ENCODE peak calls at places on chromosomes 13 and 19, in eight cellular contexts. One of them, this sample, is unnamed.
A peak's percentile ranks its signal among the peaks of the same experiment; 100 is the strongest.

GRCh38 chr13:22061371-22061805 is 390.5 kb downstream of the FGF9 start:
- DNase-seq in thyroid gland: no peak
- DNase-seq in gastrocnemius medialis: no peak
- DNase-seq in breast epithelium: no peak
- DNase-seq in uterus: no peak
- DNase-seq in transverse colon: no peak
- DNase-seq in K562: no peak
- DNase-seq in heart left ventricle: no peak
- DNase-seq in this sample: no peak

GRCh38 chr19:45468159-45468651 is 409 bp downstream of the FOSB start:
- DNase-seq in transverse colon: peak; percentile 48
- DNase-seq in gastrocnemius medialis: no peak
- DNase-seq in K562: no peak
- DNase-seq in heart left ventricle: no peak
- DNase-seq in thyroid gland: peak; percentile 51
- DNase-seq in breast epithelium: no peak
- DNase-seq in uterus: peak; percentile 47
- DNase-seq in this sample: peak; percentile 92

GRCh38 chr13:44188257-44188656 is 185.4 kb upstream of the SERP2 start:
- DNase-seq in breast epithelium: no peak
- DNase-seq in K562: no peak
- DNase-seq in heart left ventricle: no peak
- DNase-seq in transverse colon: no peak
- DNase-seq in thyroid gland: no peak
- DNase-seq in gastrocnemius medialis: no peak
- DNase-seq in uterus: no peak
- DNase-seq in this sample: no peak

GRCh38 chr13:37406031-37406430 is 192.5 kb downstream of the POSTN start:
- DNase-seq in thyroid gland: no peak
- DNase-seq in K562: no peak
- DNase-seq in heart left ventricle: no peak
- DNase-seq in breast epithelium: no peak
- DNase-seq in uterus: no peak
- DNase-seq in gastrocnemius medialis: no peak
- DNase-seq in transverse colon: no peak
- DNase-seq in this sample: no peak

GRCh38 chr13:71028884-71029283 is 838.1 kb downstream of the DACH1 start:
- DNase-seq in transverse colon: no peak
- DNase-seq in thyroid gland: no peak
- DNase-seq in gastrocnemius medialis: no peak
- DNase-seq in heart left ventricle: no peak
- DNase-seq in uterus: no peak
- DNase-seq in breast epithelium: no peak
- DNase-seq in K562: no peak
- DNase-seq in this sample: no peak

GRCh38 chr19:2575734-2576481 is 100.0 kb downstream of the GADD45B start:
- DNase-seq in breast epithelium: peak; percentile 90
- DNase-seq in K562: no peak
- DNase-seq in thyroid gland: peak; percentile 48
- DNase-seq in transverse colon: peak; percentile 42
- DNase-seq in heart left ventricle: peak; percentile 91
- DNase-seq in gastrocnemius medialis: peak; percentile 81
- DNase-seq in uterus: peak; percentile 80
- DNase-seq in this sample: peak; percentile 97

GRCh38 chr19:609001-609340 is 19.3 kb downstream of the HCN2 start:
- DNase-seq in K562: no peak
- DNase-seq in uterus: no peak
- DNase-seq in gastrocnemius medialis: no peak
- DNase-seq in transverse colon: peak; percentile 57
- DNase-seq in heart left ventricle: peak; percentile 68
- DNase-seq in thyroid gland: no peak
- DNase-seq in breast epithelium: no peak
- DNase-seq in this sample: peak; percentile 33

GRCh38 chr13:25281193-25281936 is 5.9 kb downstream of the MTMR6 start:
- DNase-seq in K562: no peak
- DNase-seq in transverse colon: no peak
- DNase-seq in uterus: no peak
- DNase-seq in gastrocnemius medialis: no peak
- DNase-seq in breast epithelium: no peak
- DNase-seq in heart left ventricle: no peak
- DNase-seq in thyroid gland: no peak
- DNase-seq in this sample: no peak

GRCh38 chr19:41299755-41300089 is 10.2 kb upstream of the CCDC97 start:
- DNase-seq in thyroid gland: peak; percentile 71
- DNase-seq in gastrocnemius medialis: peak; percentile 87
- DNase-seq in K562: no peak
- DNase-seq in heart left ventricle: peak; percentile 90
- DNase-seq in transverse colon: peak; percentile 66
- DNase-seq in uterus: peak; percentile 37
- DNase-seq in breast epithelium: no peak
- DNase-seq in this sample: peak; percentile 57

GRCh38 chr19:13823256-13823655 is 28.0 kb downstream of the ZSWIM4 start:
- DNase-seq in heart left ventricle: peak; percentile 46
- DNase-seq in transverse colon: no peak
- DNase-seq in K562: no peak
- DNase-seq in gastrocnemius medialis: no peak
- DNase-seq in breast epithelium: no peak
- DNase-seq in thyroid gland: no peak
- DNase-seq in uterus: peak; percentile 55
- DNase-seq in this sample: no peak

GRCh38 chr13:58119351-58119750 is 487.8 kb downstream of the PCDH17 start:
- DNase-seq in transverse colon: no peak
- DNase-seq in thyroid gland: no peak
- DNase-seq in K562: no peak
- DNase-seq in heart left ventricle: no peak
- DNase-seq in uterus: no peak
- DNase-seq in gastrocnemius medialis: no peak
- DNase-seq in breast epithelium: no peak
- DNase-seq in this sample: no peak

GRCh38 chr19:17441241-17442135 is 7.0 kb downstream of the TMEM221 start:
- DNase-seq in heart left ventricle: no peak
- DNase-seq in K562: peak; percentile 55
- DNase-seq in thyroid gland: no peak
- DNase-seq in gastrocnemius medialis: no peak
- DNase-seq in transverse colon: no peak
- DNase-seq in breast epithelium: no peak
- DNase-seq in uterus: no peak
- DNase-seq in this sample: no peak

GRCh38 chr13:37097008-37097579 is 8.4 kb downstream of the CSNK1A1L start:
- DNase-seq in gastrocnemius medialis: no peak
- DNase-seq in uterus: no peak
- DNase-seq in thyroid gland: no peak
- DNase-seq in transverse colon: no peak
- DNase-seq in heart left ventricle: no peak
- DNase-seq in breast epithelium: no peak
- DNase-seq in K562: no peak
- DNase-seq in this sample: no peak

GRCh38 chr13:51619614-51620013 is 35.4 kb downstream of the WDFY2 start:
- DNase-seq in heart left ventricle: no peak
- DNase-seq in transverse colon: no peak
- DNase-seq in K562: no peak
- DNase-seq in gastrocnemius medialis: no peak
- DNase-seq in breast epithelium: no peak
- DNase-seq in thyroid gland: no peak
- DNase-seq in uterus: no peak
- DNase-seq in this sample: no peak

GRCh38 chr19:42794751-42795150 is 29.3 kb upstream of the PSG8 start:
- DNase-seq in uterus: no peak
- DNase-seq in thyroid gland: no peak
- DNase-seq in heart left ventricle: no peak
- DNase-seq in K562: no peak
- DNase-seq in transverse colon: no peak
- DNase-seq in gastrocnemius medialis: no peak
- DNase-seq in breast epithelium: no peak
- DNase-seq in this sample: no peak

GRCh38 chr13:98174995-98175394 is 2.1 kb downstream of the RNF113B start:
- DNase-seq in transverse colon: no peak
- DNase-seq in heart left ventricle: no peak
- DNase-seq in gastrocnemius medialis: no peak
- DNase-seq in uterus: no peak
- DNase-seq in thyroid gland: no peak
- DNase-seq in K562: no peak
- DNase-seq in breast epithelium: no peak
- DNase-seq in this sample: no peak

GRCh38 chr13:74747186-74747955 is 613.2 kb upstream of the KLF12 start:
- DNase-seq in thyroid gland: no peak
- DNase-seq in heart left ventricle: no peak
- DNase-seq in gastrocnemius medialis: no peak
- DNase-seq in breast epithelium: no peak
- DNase-seq in transverse colon: no peak
- DNase-seq in K562: no peak
- DNase-seq in uterus: no peak
- DNase-seq in this sample: no peak

GRCh38 chr13:38951525-38952313 is 38.9 kb downstream of the STOML3 start:
- DNase-seq in transverse colon: peak; percentile 85
- DNase-seq in uterus: no peak
- DNase-seq in gastrocnemius medialis: no peak
- DNase-seq in breast epithelium: no peak
- DNase-seq in thyroid gland: no peak
- DNase-seq in K562: no peak
- DNase-seq in heart left ventricle: no peak
- DNase-seq in this sample: no peak

GRCh38 chr13:65834897-65835296 is 1395.2 kb downstream of the PCDH9 start:
- DNase-seq in heart left ventricle: no peak
- DNase-seq in breast epithelium: no peak
- DNase-seq in thyroid gland: no peak
- DNase-seq in gastrocnemius medialis: no peak
- DNase-seq in uterus: no peak
- DNase-seq in K562: no peak
- DNase-seq in transverse colon: no peak
- DNase-seq in this sample: no peak

GRCh38 chr19:53394974-53395839 is at the start of gene ZNF765:
- DNase-seq in gastrocnemius medialis: peak; percentile 86
- DNase-seq in thyroid gland: peak; percentile 94
- DNase-seq in transverse colon: peak; percentile 96
- DNase-seq in breast epithelium: peak; percentile 96
- DNase-seq in heart left ventricle: peak; percentile 95
- DNase-seq in uterus: peak; percentile 97
- DNase-seq in K562: peak; percentile 97
- DNase-seq in this sample: peak; percentile 93
- TF ChIP-seq POLR2A in gastrocnemius medialis: peak; percentile 51
- TF ChIP-seq POLR2A in thyroid gland: peak; percentile 73
- TF ChIP-seq POLR2A in transverse colon: peak; percentile 86
- TF ChIP-seq POLR2A in breast epithelium: peak; percentile 69
- TF ChIP-seq POLR2A in heart left ventricle: no peak
- TF ChIP-seq POLR2A in uterus: peak; percentile 67
- TF ChIP-seq POLR2A in K562: peak; percentile 87
- TF ChIP-seq POLR2A in this sample: no peak

GRCh38 chr13:29902632-29903305 is 52.4 kb upstream of the UBL3 start:
- DNase-seq in K562: no peak
- DNase-seq in breast epithelium: no peak
- DNase-seq in transverse colon: no peak
- DNase-seq in thyroid gland: no peak
- DNase-seq in uterus: no peak
- DNase-seq in heart left ventricle: no peak
- DNase-seq in gastrocnemius medialis: no peak
- DNase-seq in this sample: no peak
- H3K4me3 ChIP-seq in K562: no peak overlapping the region
- H3K4me3 ChIP-seq in breast epithelium: no peak overlapping the region
- H3K4me3 ChIP-seq in transverse colon: no peak overlapping the region
- H3K4me3 ChIP-seq in thyroid gland: no peak overlapping the region
- H3K4me3 ChIP-seq in uterus: no peak overlapping the region
- H3K4me3 ChIP-seq in heart left ventricle: no peak overlapping the region
- H3K4me3 ChIP-seq in gastrocnemius medialis: no peak overlapping the region
- H3K4me3 ChIP-seq in this sample: no peak overlapping the region

DNA sequence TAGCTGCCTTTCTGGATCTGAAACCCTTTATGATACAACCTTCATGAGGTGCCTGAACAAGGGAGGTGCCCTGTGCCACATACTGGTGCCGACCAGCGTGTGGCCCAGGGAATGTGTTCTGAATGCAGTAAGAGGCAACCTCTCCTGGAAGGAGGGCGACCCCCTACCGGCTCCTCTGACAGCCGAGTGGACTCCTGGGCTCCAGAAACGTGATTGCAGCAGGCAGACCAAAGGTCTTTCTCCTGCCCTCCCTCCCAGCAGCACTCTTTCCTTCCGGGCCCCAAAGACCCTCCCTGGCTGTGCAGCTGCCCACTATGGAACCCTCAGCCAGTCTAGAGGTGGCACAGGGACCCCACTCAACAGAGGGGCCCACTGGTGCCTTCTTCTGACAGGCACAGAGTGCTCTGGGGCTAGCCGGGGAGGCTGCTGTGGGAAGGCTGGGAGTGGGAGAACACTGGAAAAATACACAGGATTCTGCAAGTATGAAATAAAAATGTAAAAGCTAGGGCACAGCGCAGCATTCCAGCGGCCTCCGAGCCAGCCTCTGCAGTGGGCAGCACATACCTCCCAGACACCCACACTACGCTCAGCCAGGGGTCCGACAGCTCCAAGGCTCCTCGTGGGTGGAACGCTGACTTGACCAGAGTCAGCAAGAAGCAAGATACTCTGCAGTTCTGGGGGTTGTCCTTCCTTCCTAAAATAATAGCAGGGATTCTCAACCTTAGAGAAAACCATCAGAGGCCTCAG is 14.9 kb downstream of the SH3GL1 start:
- DNase-seq in uterus: no peak
- DNase-seq in heart left ventricle: no peak
- DNase-seq in transverse colon: no peak
- DNase-seq in thyroid gland: no peak
- DNase-seq in breast epithelium: no peak
- DNase-seq in gastrocnemius medialis: no peak
- DNase-seq in K562: no peak
- DNase-seq in this sample: no peak
- TF ChIP-seq POLR2A in uterus: no peak
- TF ChIP-seq POLR2A in heart left ventricle: no peak
- TF ChIP-seq POLR2A in transverse colon: no peak
- TF ChIP-seq POLR2A in thyroid gland: no peak
- TF ChIP-seq POLR2A in breast epithelium: no peak
- TF ChIP-seq POLR2A in gastrocnemius medialis: no peak
- TF ChIP-seq POLR2A in K562: no peak
- TF ChIP-seq POLR2A in this sample: no peak

GRCh38 chr13:26324294-26324693 is 70.4 kb downstream of the CDK8 start:
- DNase-seq in heart left ventricle: no peak
- DNase-seq in transverse colon: no peak
- DNase-seq in uterus: no peak
- DNase-seq in gastrocnemius medialis: no peak
- DNase-seq in thyroid gland: no peak
- DNase-seq in breast epithelium: no peak
- DNase-seq in K562: no peak
- DNase-seq in this sample: no peak

GRCh38 chr13:26324867-26325266 is 70.9 kb downstream of the CDK8 start:
- DNase-seq in thyroid gland: no peak
- DNase-seq in breast epithelium: no peak
- DNase-seq in gastrocnemius medialis: no peak
- DNase-seq in heart left ventricle: no peak
- DNase-seq in uterus: no peak
- DNase-seq in transverse colon: no peak
- DNase-seq in K562: no peak
- DNase-seq in this sample: no peak

GRCh38 chr13:26323127-26323526 is 69.2 kb downstream of the CDK8 start:
- DNase-seq in gastrocnemius medialis: no peak
- DNase-seq in thyroid gland: no peak
- DNase-seq in uterus: no peak
- DNase-seq in transverse colon: no peak
- DNase-seq in breast epithelium: no peak
- DNase-seq in K562: no peak
- DNase-seq in heart left ventricle: no peak
- DNase-seq in this sample: no peak

GRCh38 chr13:26323764-26324163 is 69.8 kb downstream of the CDK8 start:
- DNase-seq in K562: no peak
- DNase-seq in uterus: no peak
- DNase-seq in gastrocnemius medialis: no peak
- DNase-seq in breast epithelium: no peak
- DNase-seq in thyroid gland: no peak
- DNase-seq in heart left ventricle: no peak
- DNase-seq in transverse colon: no peak
- DNase-seq in this sample: no peak

GRCh38 chr13:26320766-26321165 is 66.8 kb downstream of the CDK8 start:
- DNase-seq in thyroid gland: no peak
- DNase-seq in gastrocnemius medialis: no peak
- DNase-seq in transverse colon: no peak
- DNase-seq in K562: no peak
- DNase-seq in heart left ventricle: no peak
- DNase-seq in breast epithelium: no peak
- DNase-seq in uterus: no peak
- DNase-seq in this sample: no peak
- H3K4me3 ChIP-seq in thyroid gland: no peak overlapping the region
- H3K4me3 ChIP-seq in gastrocnemius medialis: no peak overlapping the region
- H3K4me3 ChIP-seq in transverse colon: no peak overlapping the region
- H3K4me3 ChIP-seq in K562: no peak overlapping the region
- H3K4me3 ChIP-seq in heart left ventricle: no peak overlapping the region
- H3K4me3 ChIP-seq in breast epithelium: no peak overlapping the region
- H3K4me3 ChIP-seq in uterus: no peak overlapping the region
- H3K4me3 ChIP-seq in this sample: no peak overlapping the region

This sample was measured in lower leg skin.